ENCODE peak calls at places on chromosomes 3 and 15, in seven cellular contexts. N, Y, J, X, C, M and O are unnamed samples.

GRCh38 chr15:73631915-73632669 is 1.1 kb downstream of the NPTN start:
- DNase-seq in C (peak; percentile 49), N (peak; percentile 50), M (peak; percentile 79), Y (peak; percentile 52), J (no peak), X (peak; percentile 79), O (peak; percentile 71)

GRCh38 chr3:19749448-19750017 is 184.5 kb downstream of the EFHB start:
- DNase-seq in M (no peak), N (no peak), J (peak; percentile 36), C (no peak), X (no peak), Y (no peak), O (no peak)

GRCh38 chr15:66408690-66409089 is 22.0 kb downstream of the MAP2K1 start:
- DNase-seq in Y (no peak), M (no peak), C (no peak), X (no peak), J (no peak), N (no peak), O (no peak)

GRCh38 chr15:31265090-31265870 is 61.4 kb upstream of the KLF13 start:
- DNase-seq in N (no peak), X (peak; percentile 49), C (no peak), Y (no peak), M (peak; percentile 52), J (peak; percentile 41), O (peak; percentile 80)

GRCh38 chr3:66037986-66038369 is 740 bp downstream of the MAGI1 start:
- DNase-seq in M (peak; percentile 28), J (peak; percentile 56), Y (no peak), C (no peak), X (peak; percentile 70), N (no peak), O (no peak)

GRCh38 chr3:15330031-15330596 is 2.3 kb downstream of the SH3BP5 start:
- DNase-seq in J (peak; percentile 70), M (no peak), C (no peak), X (peak; percentile 86), Y (no peak), N (no peak), O (no peak)

GRCh38 chr3:42513521-42513920 is 11.1 kb downstream of the VIPR1 start:
- DNase-seq in C (no peak), N (no peak), J (no peak), Y (no peak), M (no peak), X (no peak), O (no peak)

GRCh38 chr3:62022312-62022711 is 351.0 kb downstream of the FEZF2 start:
- DNase-seq in M (no peak), J (no peak), Y (no peak), N (no peak), X (no peak), C (no peak), O (no peak)

GRCh38 chr15:68511073-68511991 is 67.5 kb upstream of the CORO2B start:
- DNase-seq in C (no peak), X (no peak), M (no peak), Y (no peak), J (no peak), N (no peak), O (no peak)

GRCh38 chr3:42185044-42185443 is 80.9 kb downstream of the CCK start:
- DNase-seq in Y (no peak), X (peak; percentile 72), C (peak; percentile 88), N (no peak), M (no peak), J (no peak), O (no peak)

GRCh38 chr15:92803852-92804609 is 96.1 kb upstream of the CHD2 start:
- DNase-seq in M (no peak), C (peak; percentile 99), Y (no peak), N (peak; percentile 96), X (peak; percentile 95), J (peak; percentile 86), O (peak; percentile 79)

GRCh38 chr3:81105761-81106160 is 655.7 kb downstream of the GBE1 start:
- DNase-seq in J (no peak), M (no peak), C (peak; percentile 87), N (no peak), Y (no peak), X (no peak), O (no peak)

GRCh38 chr3:48565591-48566400 is 2.2 kb upstream of the UCN2 start:
- DNase-seq in J (no peak), M (no peak), X (no peak), Y (no peak), N (peak; percentile 48), C (peak; percentile 85), O (no peak)

GRCh38 chr3:145022447-145022846 is 1050.8 kb downstream of the DIPK2A start:
- DNase-seq in C (no peak), X (no peak), N (no peak), M (no peak), Y (no peak), J (no peak), O (no peak)

GRCh38 chr3:149726716-149727407 is 25.4 kb downstream of the COMMD2 start:
- DNase-seq in N (no peak), X (no peak), J (no peak), Y (no peak), C (peak; percentile 19), M (no peak), O (no peak)

GRCh38 chr3:186154641-186155040 is 45.8 kb upstream of the ETV5 start:
- DNase-seq in M (no peak), N (no peak), X (peak; percentile 4), C (no peak), J (no peak), Y (no peak), O (no peak)

GRCh38 chr3:31531465-31531991 is 1.2 kb upstream of the STT3B start:
- DNase-seq in J (no peak), Y (no peak), C (peak; percentile 25), N (no peak), X (no peak), M (peak; percentile 9), O (no peak)

GRCh38 chr15:52651868-52652267 is 27.3 kb downstream of the ATOSA start:
- DNase-seq in Y (peak; percentile 77), N (peak; percentile 77), X (peak; percentile 69), C (peak; percentile 71), J (peak; percentile 65), M (peak; percentile 78), O (peak; percentile 68)

DNA sequence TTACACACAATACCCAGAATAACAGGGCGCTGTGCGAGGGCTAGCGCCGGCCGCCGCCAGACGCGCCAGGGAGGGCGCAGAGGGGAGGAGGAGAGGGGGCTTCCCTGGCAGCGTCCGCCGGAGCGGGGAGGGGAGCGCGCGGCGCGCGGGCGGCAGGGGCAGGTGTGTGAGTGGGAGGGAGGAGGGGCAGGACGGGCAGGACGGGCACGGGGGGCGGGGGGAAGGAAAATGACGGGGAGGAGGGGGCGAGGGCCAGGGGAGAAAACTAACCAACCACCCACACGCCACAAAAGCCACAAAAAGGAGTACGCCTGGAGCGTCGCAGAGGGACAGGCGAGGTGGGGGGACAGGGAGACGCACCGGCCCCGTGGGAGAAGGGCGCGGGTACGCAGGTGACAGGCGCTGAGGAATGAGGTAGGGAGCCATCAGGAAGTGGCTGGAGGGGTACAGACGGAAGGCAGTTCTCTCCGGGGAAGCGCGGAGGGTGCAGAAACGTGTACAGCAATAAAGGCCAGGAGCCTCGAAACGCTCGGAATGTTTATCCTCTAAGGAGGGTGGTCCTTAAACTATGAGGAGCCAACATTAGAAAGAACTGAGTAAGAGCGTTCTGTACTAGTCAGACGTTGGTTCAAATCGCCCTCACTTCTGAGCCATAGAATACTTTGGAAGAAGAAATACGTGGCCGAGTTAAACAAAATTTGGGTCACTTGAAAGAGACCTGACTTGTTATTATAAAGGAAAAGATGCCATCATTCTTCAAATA is 683 bp upstream of the SATB1 start:
- DNase-seq in X (no peak), M (peak; percentile 71), C (peak; percentile 41), N (no peak), Y (peak; percentile 57), J (peak; percentile 72), O (peak; percentile 60)
- H3K27ac ChIP-seq in X (peak overlapping the region; percentile 74), M (peak overlapping the region; percentile 84), C (no peak overlapping the region), N (no peak overlapping the region), Y (no peak overlapping the region), J (peak overlapping the region; percentile 97), O (peak overlapping the region; percentile 81)

GRCh38 chr3:52299815-52300611 is 12.4 kb downstream of the GLYCTK start:
- DNase-seq in M (peak; percentile 85), Y (peak; percentile 50), C (peak; percentile 23), X (no peak), J (no peak), N (no peak), O (no peak)
- TF ChIP-seq CTCF in M (no peak), Y (no peak), C (peak; percentile 9), X (no peak), J (no peak), N (no peak), O (no peak)

DNA sequence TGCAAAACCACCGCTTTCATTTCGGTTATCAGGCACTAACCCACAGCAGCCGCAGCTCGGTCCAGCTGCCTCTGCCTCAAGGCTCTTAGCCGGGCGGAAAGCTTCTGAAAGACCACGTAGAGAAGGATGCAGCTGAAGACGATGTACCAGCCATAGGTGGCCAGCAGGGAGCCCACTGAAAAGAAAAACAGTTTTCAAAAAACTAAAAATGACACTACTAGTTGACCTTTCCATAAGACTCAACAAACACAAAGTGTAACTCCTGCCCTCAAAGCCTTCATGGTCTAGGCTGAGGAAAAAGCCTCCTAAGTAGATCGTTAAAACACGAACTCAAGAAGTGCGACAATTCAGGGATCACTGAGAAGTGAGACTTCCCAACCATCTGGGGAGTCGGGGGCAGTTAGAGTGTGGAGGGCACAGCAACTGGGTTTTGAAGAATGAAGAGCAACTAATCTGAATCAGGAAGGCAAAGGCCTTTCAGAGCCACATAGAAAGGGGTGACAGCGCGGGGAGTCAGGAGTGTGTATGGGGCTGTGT is 716 bp downstream of the SELENOS start:
- DNase-seq in N (no peak), X (no peak), J (no peak), C (peak; percentile 37), M (no peak), Y (peak; percentile 53), O (no peak)
- H3K27ac ChIP-seq in N (peak overlapping the region; percentile 84), X (peak overlapping the region; percentile 93), J (peak overlapping the region; percentile 89), C (peak overlapping the region; percentile 20), M (peak overlapping the region; percentile 91), Y (no peak overlapping the region), O (peak overlapping the region; percentile 92)

GRCh38 chr3:45137656-45138181 is 8.5 kb downstream of the CDCP1 start:
- DNase-seq in C (peak; percentile 65), N (no peak), M (peak; percentile 35), X (no peak), Y (peak; percentile 39), J (no peak), O (no peak)
- TF ChIP-seq CTCF in C (no peak), N (no peak), M (no peak), X (no peak), Y (no peak), J (no peak), O (no peak)